ENCODE peak calls at places on chromosomes 12 and 14, in four cellular contexts. X, N, B and E are unnamed samples.

GRCh38 chr12:5295151-5295550 is 136.8 kb upstream of the NTF3 start:
- DNase-seq in X (no peak), N (no peak), B (no peak), E (no peak)

GRCh38 chr14:22070119-22070982 is 396.7 kb upstream of the OR4E1 start:
- DNase-seq in X (no peak), N (no peak), B (no peak), E (peak)

GRCh38 chr12:76276499-76277151 is 71.6 kb downstream of the BBS10 start:
- DNase-seq in X (no peak), N (no peak), B (no peak), E (no peak)

GRCh38 chr12:34400423-34400881 is 378.2 kb downstream of the ALG10 start:
- DNase-seq in X (no peak), N (no peak), B (peak), E (no peak)

GRCh38 chr12:123120452-123121166 is 30.3 kb downstream of the PITPNM2 start:
- DNase-seq in X (no peak), N (no peak), B (no peak), E (no peak)

GRCh38 chr12:83261998-83262397 is 575.3 kb downstream of the TMTC2 start:
- DNase-seq in X (no peak), N (no peak), B (no peak), E (no peak)

GRCh38 chr12:70828391-70828790 is 92.1 kb downstream of the PTPRR start:
- DNase-seq in X (no peak), N (no peak), B (no peak), E (no peak)

GRCh38 chr14:61516957-61517356 is 178.4 kb upstream of the HIF1A start:
- DNase-seq in X (no peak), N (no peak), B (no peak), E (no peak)

GRCh38 chr14:22225526-22226133 is 363.4 kb downstream of the DAD1 start:
- DNase-seq in X (no peak), N (no peak), B (no peak), E (no peak)

GRCh38 chr14:91283666-91284065 is 39.2 kb upstream of the GPR68 start:
- DNase-seq in X (no peak), N (no peak), B (no peak), E (no peak)

GRCh38 chr14:91284791-91285548 is 40.5 kb upstream of the GPR68 start:
- DNase-seq in X (no peak), N (no peak), B (no peak), E (no peak)

GRCh38 chr14:91286530-91286937 is 42.0 kb upstream of the GPR68 start:
- DNase-seq in X (peak), N (peak), B (peak), E (peak)

GRCh38 chr14:91282954-91283645 is 38.6 kb upstream of the GPR68 start:
- DNase-seq in X (no peak), N (no peak), B (no peak), E (no peak)

DNA sequence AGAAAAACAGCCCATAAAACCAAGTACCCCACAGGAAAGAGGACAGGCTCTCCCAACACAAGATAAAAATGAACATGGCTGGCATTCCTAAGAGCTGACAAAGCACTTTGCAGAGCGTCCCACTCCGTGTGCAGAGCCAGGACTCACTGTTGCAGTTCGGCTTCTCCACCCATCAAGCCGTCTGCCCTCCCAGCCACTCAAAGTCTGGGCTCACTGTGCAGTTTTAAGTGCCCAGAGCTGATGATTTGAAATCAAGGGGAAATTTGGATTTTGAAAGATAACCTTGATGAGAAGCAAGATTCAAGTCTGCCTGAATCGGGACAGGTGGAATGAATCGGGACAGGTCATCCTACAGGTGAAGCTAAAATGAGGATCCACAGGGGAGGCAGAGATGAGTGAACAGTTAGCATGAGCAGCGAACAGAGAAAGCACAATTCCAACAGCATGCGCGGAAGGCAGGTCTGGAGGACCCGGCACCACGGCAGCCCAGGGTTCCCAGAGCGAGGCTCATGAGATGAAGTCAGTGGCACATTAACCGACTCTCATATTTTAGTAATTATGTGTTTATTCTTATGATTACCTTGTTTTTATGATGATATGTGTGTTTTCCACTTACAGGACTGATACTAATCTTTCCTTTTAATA is 39.8 kb upstream of the GPR68 start:
- DNase-seq in X (no peak), N (no peak), B (no peak), E (no peak)
- TF ChIP-seq SPI1 in X (no peak), N (no peak), B (no peak), E (no peak)

DNA sequence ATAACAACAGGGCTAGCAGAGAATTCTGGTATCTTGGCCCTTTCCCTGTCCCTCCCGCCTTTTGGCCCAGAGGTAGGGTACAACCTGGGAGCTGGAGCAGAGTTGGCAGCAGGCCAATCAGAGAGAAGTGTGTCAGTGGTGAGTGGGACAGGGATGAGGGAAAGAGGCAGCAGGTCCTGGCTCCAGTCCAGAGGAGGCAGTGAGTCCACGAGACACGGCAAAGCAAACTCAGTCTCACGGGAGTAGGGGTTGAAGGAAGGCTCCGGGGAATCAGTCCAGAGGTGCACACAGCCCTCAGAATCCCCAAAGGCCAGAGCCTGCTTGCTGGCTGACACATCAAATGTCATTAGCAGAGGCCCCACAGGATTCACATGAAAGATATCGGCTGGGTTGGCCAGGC is 7.3 kb downstream of the PAN2 start:
- DNase-seq in X (no peak), N (no peak), B (no peak), E (no peak)
- TF ChIP-seq SPI1 in X (no peak), N (no peak), B (no peak), E (no peak)

GRCh38 chr12:67475725-67476124 is 172.8 kb upstream of the DYRK2 start:
- DNase-seq in X (no peak), N (no peak), B (no peak), E (no peak)
- TF ChIP-seq SPI1 in X (no peak), N (no peak), B (no peak), E (no peak)

DNA sequence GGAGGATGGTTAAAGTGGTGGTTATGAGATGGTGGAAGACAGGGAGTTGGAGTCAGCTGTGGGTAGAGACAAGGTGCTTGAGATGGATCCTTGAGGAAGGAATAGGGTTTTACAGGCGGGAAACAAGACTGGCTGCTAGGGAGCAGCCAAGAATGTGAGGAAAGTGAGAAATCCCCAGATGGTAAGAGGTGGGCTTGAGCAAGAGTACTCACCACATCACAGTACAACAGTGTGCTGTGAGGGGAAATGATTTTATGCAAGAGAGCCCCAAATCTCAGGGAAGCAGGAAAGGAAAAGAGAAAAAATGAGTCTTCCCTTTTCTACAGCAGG is 7.4 kb downstream of the ATN1 start:
- DNase-seq in X (no peak), N (no peak), B (no peak), E (no peak)
- TF ChIP-seq SPI1 in X (no peak), N (no peak), B (no peak), E (peak)

DNA sequence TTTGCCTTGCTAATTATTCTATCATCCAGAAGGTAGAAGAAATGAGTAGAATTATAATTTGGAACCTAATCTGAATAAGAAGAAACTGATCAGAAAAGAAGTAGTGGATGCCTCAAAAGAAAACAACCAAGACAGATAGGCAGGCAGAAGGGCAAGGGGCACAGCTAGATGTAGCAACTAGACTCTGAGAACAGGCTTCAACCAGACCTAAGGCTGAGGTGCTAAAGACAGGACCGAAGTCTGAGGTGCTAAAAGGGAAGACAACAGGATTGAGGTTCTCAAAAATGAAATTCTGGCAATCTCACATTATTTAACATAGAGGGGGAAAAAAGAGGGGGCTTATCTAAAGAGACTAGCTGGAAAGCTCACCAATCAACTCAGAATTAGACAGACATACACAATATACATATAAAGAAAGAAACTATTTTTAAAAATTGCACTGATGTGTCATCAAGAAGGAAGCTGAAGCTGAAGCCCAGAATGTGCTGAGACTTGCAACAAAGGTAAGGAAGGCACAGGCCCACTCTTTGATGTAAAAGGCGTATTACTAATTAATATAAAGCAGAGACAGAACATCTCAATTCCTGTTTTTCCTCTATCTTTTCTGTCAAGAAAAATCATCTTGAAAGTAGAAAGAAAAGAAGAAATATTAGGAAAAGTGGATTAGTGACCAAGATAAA is 43.8 kb upstream of the CSRNP2 start:
- DNase-seq in X (no peak), N (no peak), B (no peak), E (no peak)
- TF ChIP-seq SPI1 in X (no peak), N (no peak), B (no peak), E (no peak)

DNA sequence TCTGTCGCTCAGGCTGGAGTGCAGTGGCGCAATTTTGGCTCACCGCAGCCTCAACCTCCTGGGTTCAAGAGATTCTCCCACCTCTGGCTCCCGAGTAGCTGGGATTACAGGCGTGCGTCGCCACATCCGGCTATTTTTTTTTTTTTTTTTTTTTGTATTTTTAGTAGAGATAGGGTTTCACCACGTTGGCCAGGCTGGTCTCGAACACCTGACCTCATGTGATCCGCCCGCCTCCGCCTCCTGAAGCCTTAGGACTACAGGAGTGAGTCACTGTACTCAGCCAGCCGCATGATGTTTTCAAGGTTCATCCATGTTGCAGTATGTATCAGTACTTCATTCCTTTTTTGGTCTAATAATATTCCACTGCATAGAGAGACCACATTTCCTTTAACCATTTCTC is 2.4 kb upstream of the RNF34 start:
- DNase-seq in X (no peak), N (no peak), B (no peak), E (no peak)
- TF ChIP-seq SPI1 in X (no peak), N (no peak), B (no peak), E (no peak)

GRCh38 chr12:121812320-121812871 is 8.6 kb downstream of the SETD1B start:
- DNase-seq in X (no peak), N (no peak), B (peak), E (no peak)
- TF ChIP-seq SPI1 in X (no peak), N (no peak), B (no peak), E (no peak)

DNA sequence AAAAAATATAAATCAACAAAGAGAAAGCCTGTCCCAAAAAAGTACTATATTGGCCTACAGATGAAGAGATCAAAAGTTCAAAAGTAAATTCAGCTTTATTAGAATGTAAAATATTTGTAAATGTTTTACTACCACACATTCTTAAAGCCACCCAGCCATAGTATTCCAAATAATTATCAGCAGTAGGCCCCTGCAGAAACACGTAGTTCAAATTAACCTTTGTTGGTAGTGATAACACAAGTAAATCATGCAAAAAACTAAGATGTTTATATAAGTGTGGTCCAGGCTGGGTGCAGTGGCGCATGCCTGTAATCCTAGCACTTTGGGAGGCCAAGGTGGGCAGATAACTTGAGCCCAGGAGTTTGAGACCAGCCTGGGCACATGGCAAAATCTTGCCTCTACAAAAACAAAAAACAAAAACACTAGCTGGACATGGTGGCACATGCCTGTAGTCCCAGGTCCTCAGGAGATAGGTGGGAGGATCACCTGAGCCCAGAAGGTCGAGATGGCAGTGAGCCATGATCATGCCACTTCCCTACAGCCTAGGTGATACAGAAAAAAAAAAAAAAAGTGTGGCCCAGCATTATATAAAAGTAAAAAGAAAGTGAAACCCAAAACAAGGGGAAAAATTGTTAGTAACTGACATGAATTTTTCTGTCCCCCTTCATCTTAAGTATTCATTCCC is 17.9 kb downstream of the SPTLC2 start:
- DNase-seq in X (no peak), N (no peak), B (no peak), E (no peak)
- TF ChIP-seq SPI1 in X (peak), N (no peak), B (no peak), E (no peak)

GRCh38 chr12:47601071-47601470 is 104.8 kb downstream of the RPAP3 start:
- DNase-seq in X (no peak), N (no peak), B (no peak), E (no peak)

GRCh38 chr12:47604474-47604873 is 101.4 kb downstream of the RPAP3 start:
- DNase-seq in X (no peak), N (no peak), B (no peak), E (no peak)

GRCh38 chr12:47602330-47602729 is 103.5 kb downstream of the RPAP3 start:
- DNase-seq in X (no peak), N (no peak), B (no peak), E (no peak)

GRCh38 chr12:47602949-47603558 is 102.8 kb downstream of the RPAP3 start:
- DNase-seq in X (no peak), N (no peak), B (no peak), E (no peak)
- TF ChIP-seq SPI1 in X (no peak), N (no peak), B (no peak), E (no peak)

GRCh38 chr12:867905-868304 is 81.6 kb downstream of the RAD52 start:
- DNase-seq in X (no peak), N (no peak), B (no peak), E (no peak)

GRCh38 chr12:857611-858010 is 91.9 kb downstream of the RAD52 start:
- DNase-seq in X (no peak), N (no peak), B (no peak), E (no peak)

GRCh38 chr12:865614-866013 is 83.9 kb downstream of the RAD52 start:
- DNase-seq in X (no peak), N (no peak), B (no peak), E (no peak)

GRCh38 chr12:863285-863684 is 86.2 kb downstream of the RAD52 start:
- DNase-seq in X (no peak), N (no peak), B (no peak), E (no peak)

DNA sequence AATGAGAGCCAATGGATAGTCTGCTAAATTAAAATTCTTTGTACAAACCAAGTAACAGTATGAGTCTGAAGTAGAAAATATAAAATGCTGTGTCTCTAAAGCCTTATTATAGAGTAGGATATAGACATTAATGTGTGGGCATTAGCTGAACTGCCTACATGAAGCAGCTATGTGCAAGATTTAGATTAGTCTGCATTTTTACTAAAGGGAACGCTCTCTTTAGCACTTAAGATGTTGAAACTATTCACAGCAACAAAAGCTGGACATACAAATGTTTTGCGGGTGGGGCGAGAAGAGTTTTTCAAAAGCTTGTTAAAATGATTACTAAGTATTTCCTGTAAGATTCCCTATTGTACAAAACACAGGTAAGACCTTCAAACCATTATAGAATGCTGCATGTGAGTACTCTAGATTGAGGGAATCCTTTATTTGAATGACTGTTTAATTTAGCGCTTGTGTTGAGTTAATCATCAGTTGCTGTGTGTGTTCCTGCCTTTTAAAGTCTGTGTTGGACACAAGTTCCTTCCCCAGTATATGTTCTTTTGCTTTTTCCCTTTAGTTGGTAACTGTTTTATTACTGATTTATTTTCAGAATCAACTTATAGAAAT is 87.1 kb downstream of the RAD52 start:
- DNase-seq in X (no peak), N (no peak), B (no peak), E (no peak)
- TF ChIP-seq SPI1 in X (no peak), N (no peak), B (no peak), E (no peak)